ENCODE peak calls at places on chromosomes 2 and 18, in nine cellular contexts. G is cardiac muscle cell, M is choroid plexus epithelial cell, K is cerebellum, H is amniotic stem cell, C is nephron progenitor cell, V is head of caudate nucleus, P is spleen, L is left lobe of liver. R is an unnamed sample.

GRCh38 chr2:237982039-237982725 is 15.4 kb downstream of the UBE2F start:
- DNase-seq in K (no peak), M (no peak), H (no peak), G (no peak), C (no peak), P (no peak), V (no peak), L (no peak), R (no peak)

GRCh38 chr18:44938396-44939036 is 257.8 kb downstream of the SETBP1 start:
- DNase-seq in M (no peak), G (no peak), C (no peak), K (no peak), H (no peak), V (no peak), L (no peak), P (no peak), R (no peak)

GRCh38 chr2:48600204-48600813 is 17.3 kb upstream of the GTF2A1L start:
- DNase-seq in L (no peak), V (peak), M (peak), C (peak), K (peak), H (peak), P (no peak), G (peak), R (peak)

GRCh38 chr2:105768961-105769452 is 24.3 kb downstream of the NCK2 start:
- DNase-seq in M (no peak), C (no peak), K (no peak), G (peak), H (no peak), L (no peak), P (no peak), V (peak), R (no peak)

GRCh38 chr18:58882681-58883080 is 18.0 kb downstream of the ZNF532 start:
- DNase-seq in H (no peak), M (no peak), K (no peak), V (no peak), L (no peak), P (no peak), C (no peak), G (no peak), R (no peak)

GRCh38 chr2:102703748-102704147 is 58.1 kb upstream of the TMEM182 start:
- DNase-seq in V (peak), K (no peak), C (no peak), G (peak), H (no peak), M (peak), P (no peak), L (no peak), R (peak)

GRCh38 chr2:25528173-25528572 is 145.2 kb downstream of the DTNB start:
- DNase-seq in H (peak), K (no peak), C (no peak), G (peak), M (peak), P (no peak), V (no peak), L (no peak), R (peak)

GRCh38 chr18:10892801-10893595 is 256.4 kb downstream of the PIEZO2 start:
- DNase-seq in V (no peak), K (no peak), G (peak), C (peak), H (no peak), P (no peak), L (no peak), M (peak), R (no peak)

GRCh38 chr2:152445375-152445774 is 110.4 kb downstream of the FMNL2 start:
- DNase-seq in V (no peak), M (no peak), H (no peak), C (no peak), L (no peak), K (no peak), P (no peak), G (no peak), R (no peak)

GRCh38 chr2:43318791-43319190 is 92.4 kb upstream of the ZFP36L2 start:
- DNase-seq in H (peak), L (no peak), K (no peak), C (no peak), V (no peak), G (no peak), P (no peak), M (peak), R (no peak)

GRCh38 chr2:121095257-121096080 is 189.5 kb downstream of the TFCP2L1 start:
- DNase-seq in G (peak), K (peak), P (peak), H (peak), L (peak), C (peak), M (peak), V (peak), R (peak)

R was measured in HT1080.